ENCODE peak calls at places on chromosomes 13 and 19, in seven cellular contexts. H is heart right ventricle, Y is GM23338, C is Panc1, X is fibroblast of lung, B is heart left ventricle, F is small intestine. Z is an unnamed sample. For H3K4me1 and H3K27me3, the result is how much of the 10 kb centered on the place peaks cover.

GRCh38 chr13:25281937-25282332 is 5.4 kb downstream of the MTMR6 start:
- DNase-seq in B (no peak), F (no peak), C (no peak), H (no peak), Y (no peak), X (no peak), Z (no peak)

GRCh38 chr19:29454109-29454508 is 71.7 kb upstream of the VSTM2B start:
- DNase-seq in H (no peak), Y (no peak), B (no peak), F (no peak), X (no peak), C (no peak), Z (no peak)

GRCh38 chr19:18090545-18091216 is 3.9 kb upstream of the IL12RB1 start:
- DNase-seq in B (no peak), F (no peak), C (no peak), X (no peak), Y (no peak), H (no peak), Z (no peak)

GRCh38 chr19:8702350-8702749 is 3.8 kb upstream of the ACTL9 start:
- DNase-seq in Y (no peak), B (no peak), X (no peak), F (no peak), C (no peak), H (no peak), Z (no peak)

GRCh38 chr13:69857188-69857821 is 250.3 kb upstream of the ATXN8OS start:
- DNase-seq in C (peak), B (no peak), Y (peak), H (no peak), X (peak), F (peak), Z (no peak)

GRCh38 chr13:72304121-72304745 is 423.2 kb downstream of the MZT1 start:
- DNase-seq in H (no peak), B (no peak), X (peak), C (no peak), Y (no peak), F (no peak), Z (no peak)

GRCh38 chr19:48676887-48677286 is 4.1 kb upstream of the NTN5 start:
- DNase-seq in Y (no peak), F (peak), B (no peak), X (no peak), H (no peak), C (no peak), Z (no peak)

GRCh38 chr19:6056801-6057650 is 53.3 kb downstream of the RFX2 start:
- DNase-seq in X (peak), H (peak), B (peak), C (no peak), F (peak), Y (peak), Z (peak)

GRCh38 chr19:32020538-32020937 is 324.9 kb upstream of the ZNF507 start:
- DNase-seq in Y (no peak), X (no peak), F (no peak), B (no peak), C (no peak), H (no peak), Z (no peak)

GRCh38 chr13:21759503-21759902 is 88.6 kb downstream of the FGF9 start:
- DNase-seq in Y (no peak), H (no peak), B (no peak), X (no peak), F (no peak), C (no peak), Z (no peak)

GRCh38 chr19:49936549-49936948 is 7.2 kb upstream of the NUP62 start:
- DNase-seq in X (no peak), B (no peak), C (no peak), F (no peak), H (no peak), Y (no peak), Z (no peak)

GRCh38 chr13:98349731-98350305 is 172.7 kb upstream of the RNF113B start:
- DNase-seq in H (peak), Y (peak), X (no peak), B (peak), C (no peak), F (peak), Z (no peak)

GRCh38 chr13:38494445-38494844 is 144.8 kb downstream of the UFM1 start:
- DNase-seq in B (no peak), X (no peak), Y (no peak), F (no peak), H (no peak), C (no peak), Z (no peak)

GRCh38 chr13:19862511-19863313 is 737 bp downstream of the ZMYM5 start:
- DNase-seq in C (no peak), Y (peak), B (peak), F (peak), H (peak), X (peak), Z (no peak)

GRCh38 chr19:16330368-16330801 is 5.8 kb downstream of the KLF2 start:
- DNase-seq in Y (no peak), B (peak), H (peak), X (peak), C (peak), F (peak), Z (peak)

GRCh38 chr19:56110515-56111448 is 10.3 kb downstream of the ZNF787 start:
- DNase-seq in C (no peak), H (peak), Y (no peak), F (peak), B (peak), X (no peak), Z (no peak)

GRCh38 chr13:87274209-87274819 is 396.9 kb upstream of the SLITRK5 start:
- DNase-seq in B (no peak), C (no peak), F (peak), Y (peak), H (peak), X (peak), Z (no peak)

GRCh38 chr19:8097198-8097597 is 44.6 kb downstream of the CCL25 start:
- DNase-seq in F (no peak), X (no peak), B (no peak), H (no peak), C (no peak), Y (no peak), Z (no peak)

GRCh38 chr13:90374183-90374582 is 973.3 kb upstream of the MIR17HG start:
- DNase-seq in X (no peak), Y (no peak), B (no peak), F (no peak), C (no peak), H (no peak), Z (no peak)

GRCh38 chr13:80529734-80530133 is 188.8 kb upstream of the SPRY2 start:
- DNase-seq in Y (no peak), C (no peak), H (no peak), F (no peak), B (no peak), X (peak), Z (no peak)

GRCh38 chr19:720691-721160 is 12.0 kb downstream of the PALM start:
- DNase-seq in C (no peak), X (no peak), B (no peak), F (no peak), H (no peak), Y (peak), Z (no peak)

GRCh38 chr13:35566340-35566739 is 89.9 kb upstream of the MAB21L1 start:
- DNase-seq in Y (no peak), X (no peak), B (no peak), H (no peak), F (no peak), C (no peak), Z (no peak)

GRCh38 chr13:43942301-43942700 is 62.6 kb downstream of the LACC1 start:
- DNase-seq in B (no peak), H (no peak), X (peak), F (no peak), C (no peak), Y (no peak), Z (no peak)

GRCh38 chr19:48102870-48103751 is 7.5 kb downstream of the PLA2G4C start:
- DNase-seq in F (peak), B (no peak), X (peak), Y (peak), H (no peak), C (no peak), Z (no peak)

GRCh38 chr13:43574601-43575000 is 212.2 kb downstream of the ENOX1 start:
- DNase-seq in B (no peak), Y (no peak), H (no peak), X (peak), F (no peak), C (no peak), Z (no peak)

GRCh38 chr13:51666316-51666715 is 82.1 kb downstream of the WDFY2 start:
- DNase-seq in Y (no peak), C (no peak), X (no peak), F (no peak), B (no peak), H (no peak), Z (no peak)

GRCh38 chr13:50037788-50038187 is 22.5 kb downstream of the KCNRG start:
- DNase-seq in B (no peak), F (no peak), C (no peak), Y (no peak), H (no peak), X (no peak), Z (no peak)

GRCh38 chr19:10747271-10747670 is 29.4 kb downstream of the DNM2 start:
- DNase-seq in B (no peak), X (no peak), Y (no peak), H (no peak), F (peak), C (no peak), Z (no peak)

GRCh38 chr13:108494991-108495661 is 134.3 kb upstream of the MYO16 start:
- DNase-seq in F (no peak), Y (peak), H (no peak), X (no peak), C (no peak), B (no peak), Z (no peak)

GRCh38 chr19:14840206-14840605 is 5.2 kb upstream of the OR7A5 start:
- DNase-seq in B (no peak), X (no peak), F (no peak), H (no peak), Y (no peak), C (no peak), Z (no peak)

GRCh38 chr19:47210689-47211316 is 20.2 kb downstream of the BBC3 start:
- DNase-seq in C (peak), X (peak), Y (peak), B (peak), F (peak), H (peak), Z (peak)

GRCh38 chr19:16571689-16572331 is 405 bp downstream of the SLC35E1 start:
- DNase-seq in F (peak), Y (peak), C (no peak), X (peak), B (no peak), H (no peak), Z (no peak)

GRCh38 chr13:99985886-99986527 is 4.4 kb downstream of the ZIC2 start:
- DNase-seq in C (no peak), X (no peak), B (no peak), Y (no peak), F (no peak), H (no peak), Z (no peak)

GRCh38 chr13:44932850-44933251 is 56.4 kb downstream of the NUFIP1 start:
- DNase-seq in X (peak), C (no peak), F (no peak), B (peak), Y (no peak), H (peak), Z (no peak)

GRCh38 chr13:93794197-93794885 is 567.7 kb downstream of the GPC6 start:
- DNase-seq in X (no peak), H (no peak), Y (no peak), C (no peak), F (no peak), B (no peak), Z (no peak)

GRCh38 chr19:38291855-38292254 is 12.2 kb upstream of the C19orf33 start:
- DNase-seq in H (no peak), X (no peak), F (no peak), B (no peak), Y (no peak), C (no peak), Z (no peak)
- H3K4me1 ChIP-seq in H (under half), X (under half), F (under half), B (under half), Y (under half), C (under half), Z (under half)

GRCh38 chr19:13013649-13014048 is 18.4 kb downstream of the NFIX start:
- DNase-seq in X (peak), F (no peak), B (no peak), C (no peak), H (no peak), Y (no peak), Z (no peak)

GRCh38 chr19:13015361-13016231 is 20.3 kb downstream of the NFIX start:
- DNase-seq in B (no peak), F (no peak), X (peak), C (no peak), H (no peak), Y (peak), Z (no peak)

GRCh38 chr19:13014921-13015280 is 19.6 kb downstream of the NFIX start:
- DNase-seq in H (no peak), B (no peak), C (no peak), X (no peak), F (no peak), Y (peak), Z (no peak)

GRCh38 chr19:13012690-13013608 is 17.7 kb downstream of the NFIX start:
- DNase-seq in F (peak), B (no peak), Y (peak), H (no peak), C (no peak), X (peak), Z (no peak)

DNA sequence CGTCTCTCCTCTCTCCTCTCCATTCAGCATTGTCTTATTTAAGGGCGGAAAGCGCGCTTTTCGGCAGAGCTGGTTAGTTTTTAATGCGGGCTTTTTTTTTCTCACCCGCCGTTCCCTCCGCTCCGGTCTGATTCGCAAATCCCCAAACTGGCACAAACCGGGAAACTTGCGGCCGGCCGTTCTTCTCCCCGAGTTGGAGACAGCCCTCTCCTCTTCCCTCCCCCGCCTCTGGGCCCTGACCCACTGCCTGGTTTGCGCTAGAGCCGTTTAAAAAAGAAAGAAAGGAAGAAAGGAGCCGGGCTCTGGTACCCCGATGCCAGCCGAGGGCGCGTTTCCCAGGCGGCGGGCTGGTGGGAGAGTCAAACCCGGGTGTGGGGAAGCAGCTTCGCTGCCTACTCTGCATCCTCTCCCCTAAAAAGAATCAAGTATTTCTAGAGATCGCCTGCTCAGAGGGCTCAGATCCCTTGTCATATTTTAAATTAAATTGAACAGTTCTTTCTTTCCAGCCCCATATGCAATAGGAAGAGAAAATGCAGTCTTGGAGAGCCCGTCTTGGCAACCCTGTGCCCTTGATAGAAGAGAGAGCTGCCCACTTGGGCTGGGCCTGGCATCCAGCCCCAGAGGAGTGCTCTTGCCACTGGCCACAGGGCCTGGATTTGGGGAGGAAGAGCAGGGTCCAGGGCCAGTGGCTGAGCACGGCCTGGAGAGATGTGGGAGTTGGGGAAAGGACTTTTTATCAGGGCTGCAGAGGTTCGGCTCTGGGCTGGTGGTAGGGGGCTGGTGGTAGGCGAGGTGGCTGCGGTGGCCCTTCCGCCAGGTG is 19.0 kb downstream of the NFIX start:
- DNase-seq in Y (peak), F (no peak), X (peak), H (no peak), C (no peak), B (no peak), Z (no peak)
- H3K27me3 ChIP-seq in Y (half or more), F (under half), X (under half), H (under half), C (under half), B (under half), Z (under half)

GRCh38 chr19:3096267-3096901 is 2.2 kb downstream of the GNA11 start:
- DNase-seq in Y (no peak), X (no peak), F (peak), H (peak), B (no peak), C (no peak), Z (no peak)

GRCh38 chr19:3097442-3097871 is 3.3 kb downstream of the GNA11 start:
- DNase-seq in B (no peak), H (peak), Y (no peak), F (peak), C (no peak), X (no peak), Z (no peak)

GRCh38 chr19:3096902-3097326 is 2.8 kb downstream of the GNA11 start:
- DNase-seq in F (peak), X (no peak), C (no peak), Y (no peak), H (no peak), B (no peak), Z (no peak)

GRCh38 chr19:3094638-3095374 is 644 bp downstream of the GNA11 start:
- DNase-seq in B (no peak), F (no peak), X (peak), Y (no peak), C (no peak), H (no peak), Z (no peak)

GRCh38 chr19:3095375-3096191 is 1.4 kb downstream of the GNA11 start:
- DNase-seq in C (no peak), H (peak), Y (peak), F (peak), X (no peak), B (no peak), Z (no peak)
- H3K4me1 ChIP-seq in C (under half), H (half or more), Y (under half), F (under half), X (under half), B (under half), Z (under half)

GRCh38 chr13:78604782-78605611 is 1.6 kb upstream of the POU4F1 start:
- DNase-seq in C (no peak), Y (peak), F (peak), X (no peak), H (no peak), B (no peak), Z (no peak)
- H3K27me3 ChIP-seq in C (under half), Y (half or more), F (half or more), X (half or more), H (half or more), B (half or more), Z (half or more)

GRCh38 chr13:23901365-23901764 is 4.1 kb upstream of the C1QTNF9B start:
- DNase-seq in C (no peak), Y (no peak), H (no peak), F (no peak), X (peak), B (no peak), Z (no peak)
- H3K4me1 ChIP-seq in C (under half), Y (under half), H (under half), F (under half), X (under half), B (under half), Z (under half)

GRCh38 chr19:9720541-9720940 is 45.6 kb upstream of the ZNF562 start:
- DNase-seq in F (no peak), B (no peak), Y (peak), C (no peak), X (no peak), H (no peak), Z (no peak)
- H3K27me3 ChIP-seq in F (under half), B (under half), Y (under half), C (under half), X (under half), H (under half), Z (under half)

DNA sequence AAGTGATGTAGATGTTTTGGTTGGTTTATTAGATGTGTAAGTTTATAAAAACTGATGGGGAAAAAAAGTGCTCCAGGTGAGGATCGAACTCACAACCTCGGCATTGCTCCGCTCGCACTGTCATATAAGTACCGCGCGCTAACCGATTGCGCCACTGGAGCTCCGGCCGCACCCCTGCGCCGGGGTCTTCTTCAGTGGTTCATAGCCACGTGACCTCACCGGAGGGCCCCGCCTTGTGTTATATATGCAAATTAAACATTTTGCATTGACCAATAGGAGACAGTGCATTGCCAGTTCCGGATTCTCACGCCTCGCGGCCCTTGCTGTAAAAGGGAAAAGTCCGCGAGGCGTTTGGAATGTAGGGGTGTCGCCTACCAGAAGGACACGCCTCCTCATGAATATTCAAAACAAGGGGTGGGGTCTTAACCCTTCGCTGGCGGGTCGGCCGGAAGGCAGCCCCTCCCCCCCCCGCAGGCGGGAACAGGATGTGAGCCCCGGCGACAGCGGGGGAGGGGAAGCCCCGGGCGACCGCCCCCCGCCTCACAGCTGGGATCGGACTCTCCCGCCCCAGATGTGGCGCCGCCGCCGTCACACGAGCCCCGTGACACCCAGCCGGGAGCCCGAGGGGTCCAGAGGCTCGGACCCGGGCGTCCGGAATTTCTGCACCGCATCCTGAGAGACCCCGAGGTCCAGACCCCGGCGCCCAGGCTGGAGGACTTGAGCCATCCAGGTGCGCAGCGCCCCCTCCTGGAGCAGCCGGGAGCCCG is at the start of gene PLEKHG2:
- DNase-seq in F (peak), Y (peak), C (peak), B (peak), X (peak), H (peak), Z (peak)
- H3K4me1 ChIP-seq in F (under half), Y (under half), C (half or more), B (under half), X (under half), H (half or more), Z (under half)

GRCh38 chr19:1796395-1797142 is 15.5 kb downstream of the ATP8B3 start:
- DNase-seq in X (no peak), F (no peak), B (no peak), Y (no peak), H (no peak), C (no peak), Z (no peak)
- H3K27me3 ChIP-seq in X (under half), F (under half), B (under half), Y (under half), H (under half), C (under half), Z (under half)

DNA sequence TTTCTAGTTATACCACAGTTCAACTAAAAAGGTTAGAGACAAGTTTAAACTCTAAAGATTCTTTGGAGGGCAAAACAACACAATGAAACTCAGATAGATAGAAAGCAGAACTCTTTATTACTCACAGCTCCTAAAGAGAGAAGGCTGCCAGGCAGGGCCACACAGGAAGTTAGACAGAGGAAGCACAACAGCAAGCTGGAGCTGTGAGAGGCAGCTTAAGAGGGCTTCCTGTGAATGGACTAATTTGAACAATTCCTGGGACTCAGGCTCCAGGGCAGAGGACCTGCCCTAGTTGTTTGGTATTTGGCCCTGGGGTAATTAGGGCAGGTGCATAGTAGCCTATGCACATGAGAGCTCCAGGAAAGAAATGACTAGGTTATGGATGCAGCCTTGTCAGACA is 803.6 kb downstream of the DIAPH3 start:
- DNase-seq in H (no peak), F (no peak), C (no peak), Y (peak), B (no peak), X (no peak), Z (no peak)
- H3K4me1 ChIP-seq in H (under half), F (under half), C (under half), Y (under half), B (under half), X (under half), Z (under half)

Z was measured in breast epithelium.